ENCODE peak calls at places on chromosome 11, in nine cellular contexts. Z is adipocyte; F is AG08395; H is posterior cingulate gyrus; W is KG1; M is effector memory CD8-positive, alpha-beta T cell; J is GM06990; E is activated T-helper 1 cell treated with anti-CD3 and anti-CD28 coated beads, Interleukin-12 subunit alpha, Interleukin-12 subunit beta, Interleukin-2, Interleukin-4 antibody, amounts not matched to agents 30 ng/mL and 10 ng/mL and 1 ng/mL, durations not matched to agents 14 hours and 24 hours and 36 hours; O is germinal center. V is an unnamed sample.

GRCh38 chr11:61378713-61379313 is 13.6 kb upstream of the TMEM216 start:
- DNase-seq in O (no peak), W (no peak), M (no peak), F (peak), Z (peak), H (no peak), E (no peak), J (no peak), V (no peak)

GRCh38 chr11:103051158-103051801 is 40.7 kb downstream of the DCUN1D5 start:
- DNase-seq in W (no peak), J (no peak), F (no peak), Z (no peak), O (no peak), E (no peak), M (no peak), H (no peak), V (no peak)

GRCh38 chr11:34473603-34474169 is 35.0 kb downstream of the CAT start:
- DNase-seq in E (no peak), M (no peak), H (no peak), W (no peak), F (no peak), J (no peak), O (no peak), Z (no peak), V (no peak)

GRCh38 chr11:76069061-76069460 is 137.2 kb downstream of the WNT11 start:
- DNase-seq in H (no peak), F (no peak), E (no peak), Z (no peak), O (no peak), W (no peak), J (no peak), M (no peak), V (no peak)

GRCh38 chr11:44575288-44575672 is 9.8 kb downstream of the CD82 start:
- DNase-seq in W (no peak), M (no peak), F (peak), H (no peak), O (no peak), E (no peak), Z (peak), J (no peak), V (no peak)

GRCh38 chr11:59114344-59114743 is 7.3 kb downstream of the FAM111B start:
- DNase-seq in O (no peak), F (no peak), Z (no peak), J (no peak), W (no peak), H (no peak), E (no peak), M (no peak), V (no peak)

GRCh38 chr11:35011389-35011788 is 95.0 kb downstream of the PDHX start:
- DNase-seq in E (no peak), H (no peak), Z (peak), J (no peak), F (no peak), W (no peak), M (no peak), O (no peak), V (no peak)

GRCh38 chr11:10050561-10050960 is 243.5 kb downstream of the SBF2 start:
- DNase-seq in H (no peak), J (no peak), O (no peak), Z (no peak), M (no peak), F (no peak), E (no peak), W (no peak), V (no peak)

GRCh38 chr11:18016789-18017188 is 3.9 kb upstream of the SERGEF start:
- DNase-seq in Z (no peak), H (no peak), J (no peak), O (no peak), E (no peak), W (no peak), F (no peak), M (no peak), V (no peak)

GRCh38 chr11:7609521-7609920 is 63.8 kb downstream of the CYB5R2 start:
- DNase-seq in M (no peak), Z (peak), O (no peak), J (no peak), F (peak), H (no peak), W (no peak), E (no peak), V (no peak)

GRCh38 chr11:68194675-68195294 is 18.3 kb downstream of the KMT5B start:
- DNase-seq in E (no peak), Z (no peak), F (no peak), H (no peak), J (no peak), W (no peak), M (no peak), O (no peak), V (no peak)

GRCh38 chr11:78202733-78203167 is 14.0 kb downstream of the USP35 start:
- DNase-seq in Z (no peak), M (peak), J (no peak), F (no peak), O (no peak), H (no peak), W (peak), E (peak), V (no peak)

GRCh38 chr11:133834399-133835257 is 10.7 kb downstream of the SPATA19 start:
- DNase-seq in E (no peak), F (no peak), W (no peak), H (no peak), O (no peak), J (no peak), Z (no peak), M (no peak), V (no peak)

GRCh38 chr11:95715777-95716241 is 73.8 kb downstream of the FAM76B start:
- DNase-seq in W (peak), M (no peak), O (peak), Z (peak), H (no peak), F (no peak), J (peak), E (no peak), V (peak)

GRCh38 chr11:42770444-42771065 is 541.2 kb upstream of the API5 start:
- DNase-seq in W (peak), H (no peak), J (no peak), E (no peak), Z (peak), F (peak), M (no peak), O (peak), V (peak)

GRCh38 chr11:2741377-2742131 is 41.8 kb upstream of the KCNQ1OT1 start:
- DNase-seq in E (no peak), F (peak), W (no peak), O (no peak), J (no peak), M (no peak), Z (peak), H (no peak), V (no peak)

GRCh38 chr11:1513326-1514296 is 27.0 kb upstream of the MOB2 start:
- DNase-seq in F (no peak), Z (no peak), W (no peak), O (no peak), J (no peak), H (no peak), M (no peak), E (no peak), V (no peak)

GRCh38 chr11:102473543-102473942 is 21.0 kb upstream of the TMEM123 start:
- DNase-seq in M (no peak), Z (no peak), W (no peak), F (no peak), O (no peak), E (no peak), J (no peak), H (no peak), V (no peak)

GRCh38 chr11:968822-969221 is 43.2 kb downstream of the AP2A2 start:
- DNase-seq in W (no peak), J (no peak), M (no peak), O (no peak), Z (no peak), F (no peak), E (no peak), H (no peak), V (no peak)

GRCh38 chr11:64898541-64898940 is 18.5 kb downstream of the ATG2A start:
- DNase-seq in E (no peak), H (no peak), J (no peak), M (no peak), F (no peak), O (no peak), Z (no peak), W (no peak), V (no peak)

V was measured in globus pallidus.